ENCODE peak calls at places on chromosomes 2 and 18, in seven cellular contexts. Y is substantia nigra, F is PC-3, N is Karpas-422, O is A549, V is dorsolateral prefrontal cortex, W is neural progenitor cell. M is an unnamed sample.

GRCh38 chr2:204108301-204108700 is 171.7 kb downstream of the ICOS start:
- DNase-seq in V (no peak), N (peak), W (peak), O (peak), Y (peak), F (peak), M (no peak)

GRCh38 chr2:77521931-77522470 is at the start of gene LRRTM4:
- DNase-seq in V (peak), O (peak), Y (peak), F (no peak), W (peak), N (peak), M (peak)

GRCh38 chr2:146374505-146374904 is 1470.3 kb upstream of the ACVR2A start:
- DNase-seq in F (peak), O (no peak), Y (no peak), W (no peak), V (no peak), N (no peak), M (no peak)

GRCh38 chr2:46471-47345 is at the start of gene FAM110C:
- DNase-seq in F (peak), Y (peak), W (peak), V (no peak), O (no peak), N (no peak), M (no peak)

GRCh38 chr2:2640818-2641217 is 309.7 kb upstream of the MYT1L start:
- DNase-seq in F (no peak), V (no peak), O (no peak), W (no peak), N (no peak), Y (no peak), M (no peak)

GRCh38 chr2:110748489-110748867 is 16.1 kb downstream of the ACOXL start:
- DNase-seq in W (peak), Y (no peak), V (no peak), O (no peak), N (no peak), F (peak), M (no peak)

GRCh38 chr2:238974510-238975166 is 126.8 kb downstream of the TWIST2 start:
- DNase-seq in F (peak), V (no peak), W (peak), O (peak), N (no peak), Y (peak), M (no peak)

GRCh38 chr18:75213610-75214009 is 3.0 kb downstream of the TSHZ1 start:
- DNase-seq in O (no peak), W (no peak), F (peak), V (no peak), N (no peak), Y (no peak), M (no peak)

GRCh38 chr2:5950736-5951135 is 258.6 kb downstream of the SOX11 start:
- DNase-seq in Y (no peak), N (no peak), O (no peak), V (no peak), W (no peak), F (no peak), M (no peak)

GRCh38 chr18:48363167-48363566 is 46.0 kb downstream of the ZBTB7C start:
- DNase-seq in N (no peak), O (no peak), W (no peak), Y (no peak), V (no peak), F (no peak), M (no peak)

DNA sequence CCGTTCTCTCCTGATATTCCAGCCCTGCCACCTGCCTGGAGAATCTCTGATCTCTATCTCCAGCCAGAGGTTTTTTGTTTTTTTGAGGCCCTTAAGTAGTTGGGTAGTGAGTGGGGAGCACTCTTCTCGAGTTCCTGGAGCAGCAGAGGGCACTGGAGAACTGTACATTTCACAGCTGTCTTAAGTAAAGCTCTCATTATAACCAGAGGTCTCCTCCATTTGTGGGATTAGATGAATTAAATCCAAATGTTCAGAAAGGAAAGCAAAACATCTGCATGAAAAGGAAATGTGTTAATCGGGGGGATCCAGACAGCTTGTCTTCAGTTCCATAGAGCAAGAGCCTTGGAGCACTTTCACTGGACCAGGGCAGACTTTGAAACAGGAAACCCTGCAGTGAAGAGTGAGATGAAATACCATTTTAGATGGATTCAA is 32.8 kb downstream of the AOX1 start:
- DNase-seq in Y (peak), F (peak), V (no peak), O (peak), W (peak), N (no peak), M (no peak)
- H3K27ac ChIP-seq in Y (no peak), F (no peak), V (no peak), O (peak), W (no peak), N (no peak), M (peak)

GRCh38 chr2:10339647-10340592 is 37.2 kb downstream of the HPCAL1 start:
- DNase-seq in O (no peak), Y (no peak), V (no peak), F (peak), N (no peak), W (no peak), M (no peak)

GRCh38 chr2:10342245-10342951 is 39.7 kb downstream of the HPCAL1 start:
- DNase-seq in N (no peak), W (no peak), Y (no peak), V (no peak), F (no peak), O (no peak), M (no peak)

GRCh38 chr2:10340593-10340975 is 37.9 kb downstream of the HPCAL1 start:
- DNase-seq in Y (no peak), V (no peak), O (no peak), F (no peak), N (no peak), W (no peak), M (no peak)

GRCh38 chr2:10343191-10343590 is 40.5 kb downstream of the HPCAL1 start:
- DNase-seq in W (no peak), Y (no peak), F (no peak), O (no peak), V (no peak), N (no peak), M (no peak)

DNA sequence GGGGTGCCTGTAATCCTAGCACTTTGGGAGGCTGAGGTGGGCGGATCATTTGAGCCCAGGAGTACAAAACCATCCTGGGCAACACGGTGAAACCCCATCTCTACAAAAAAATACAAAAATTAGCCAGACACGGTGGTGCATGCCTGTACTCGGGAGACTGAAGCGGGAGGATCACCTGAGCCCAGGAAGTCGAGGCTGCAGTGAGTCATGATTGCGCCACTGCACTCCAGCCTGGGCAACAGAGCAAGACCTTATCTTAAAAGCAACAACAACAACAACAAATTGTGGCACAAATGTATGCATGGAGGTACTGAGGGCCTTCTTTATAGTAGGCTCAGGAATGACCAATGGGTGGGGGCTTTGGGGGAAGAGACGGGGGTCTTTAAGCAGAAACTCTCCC is 38.5 kb downstream of the HPCAL1 start:
- DNase-seq in N (no peak), Y (no peak), W (no peak), V (no peak), O (no peak), F (no peak), M (no peak)
- H3K27ac ChIP-seq in N (no peak), Y (no peak), W (no peak), V (no peak), O (peak), F (no peak), M (no peak)

DNA sequence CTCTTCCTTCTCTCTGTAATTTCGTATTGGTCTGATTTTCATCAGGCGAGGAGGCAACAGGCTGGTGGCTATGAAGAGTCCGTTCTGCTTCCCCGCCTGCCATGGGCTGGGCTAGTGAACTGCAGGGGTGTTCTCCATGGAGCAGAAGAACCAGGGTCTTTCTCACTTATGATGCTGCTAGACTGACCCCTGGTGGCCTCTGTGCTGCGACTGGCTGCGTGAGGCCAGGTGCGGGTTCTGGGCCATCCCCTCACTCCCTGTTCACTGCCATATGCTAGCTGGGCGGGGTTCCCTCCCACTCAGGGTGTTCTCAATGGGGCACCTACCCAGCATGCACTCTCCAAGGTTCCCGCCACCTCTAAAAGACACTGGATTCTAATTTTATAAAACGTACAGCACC is 35.0 kb downstream of the ZAP70 start:
- DNase-seq in Y (peak), F (peak), N (peak), O (peak), V (no peak), W (peak), M (no peak)
- H3K27ac ChIP-seq in Y (no peak), F (no peak), N (no peak), O (no peak), V (no peak), W (no peak), M (no peak)

GRCh38 chr2:161576421-161576820 is 47.8 kb upstream of the SLC4A10 start:
- DNase-seq in Y (no peak), W (peak), O (peak), N (peak), V (no peak), F (peak), M (no peak)

GRCh38 chr2:161569401-161569800 is 54.8 kb upstream of the SLC4A10 start:
- DNase-seq in O (no peak), N (no peak), F (no peak), V (no peak), Y (no peak), W (no peak), M (no peak)

GRCh38 chr2:161570424-161571050 is 53.7 kb upstream of the SLC4A10 start:
- DNase-seq in O (peak), N (peak), V (no peak), F (peak), W (peak), Y (no peak), M (no peak)

DNA sequence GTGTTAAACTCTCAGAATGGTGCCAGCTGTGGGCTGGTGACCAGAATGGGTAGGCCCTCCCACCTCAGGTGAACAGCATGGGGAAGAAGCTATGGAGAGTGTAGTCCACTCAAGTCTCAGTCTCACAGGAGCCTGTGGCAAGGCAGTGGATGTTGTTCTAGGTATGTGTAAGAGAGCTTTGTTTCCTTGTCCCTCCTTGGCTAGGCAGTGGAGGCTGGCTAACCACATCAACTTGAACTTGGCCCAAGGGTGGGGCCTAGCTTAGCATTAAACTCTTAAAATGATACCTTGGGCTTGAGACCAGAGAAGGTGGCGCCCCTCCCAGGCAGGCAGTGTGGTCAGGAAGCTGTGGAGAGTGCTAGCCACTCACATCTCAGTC is 53.2 kb upstream of the SLC4A10 start:
- DNase-seq in F (no peak), W (no peak), V (no peak), O (no peak), N (no peak), Y (no peak), M (no peak)
- H3K27ac ChIP-seq in F (no peak), W (no peak), V (no peak), O (no peak), N (no peak), Y (no peak), M (no peak)

DNA sequence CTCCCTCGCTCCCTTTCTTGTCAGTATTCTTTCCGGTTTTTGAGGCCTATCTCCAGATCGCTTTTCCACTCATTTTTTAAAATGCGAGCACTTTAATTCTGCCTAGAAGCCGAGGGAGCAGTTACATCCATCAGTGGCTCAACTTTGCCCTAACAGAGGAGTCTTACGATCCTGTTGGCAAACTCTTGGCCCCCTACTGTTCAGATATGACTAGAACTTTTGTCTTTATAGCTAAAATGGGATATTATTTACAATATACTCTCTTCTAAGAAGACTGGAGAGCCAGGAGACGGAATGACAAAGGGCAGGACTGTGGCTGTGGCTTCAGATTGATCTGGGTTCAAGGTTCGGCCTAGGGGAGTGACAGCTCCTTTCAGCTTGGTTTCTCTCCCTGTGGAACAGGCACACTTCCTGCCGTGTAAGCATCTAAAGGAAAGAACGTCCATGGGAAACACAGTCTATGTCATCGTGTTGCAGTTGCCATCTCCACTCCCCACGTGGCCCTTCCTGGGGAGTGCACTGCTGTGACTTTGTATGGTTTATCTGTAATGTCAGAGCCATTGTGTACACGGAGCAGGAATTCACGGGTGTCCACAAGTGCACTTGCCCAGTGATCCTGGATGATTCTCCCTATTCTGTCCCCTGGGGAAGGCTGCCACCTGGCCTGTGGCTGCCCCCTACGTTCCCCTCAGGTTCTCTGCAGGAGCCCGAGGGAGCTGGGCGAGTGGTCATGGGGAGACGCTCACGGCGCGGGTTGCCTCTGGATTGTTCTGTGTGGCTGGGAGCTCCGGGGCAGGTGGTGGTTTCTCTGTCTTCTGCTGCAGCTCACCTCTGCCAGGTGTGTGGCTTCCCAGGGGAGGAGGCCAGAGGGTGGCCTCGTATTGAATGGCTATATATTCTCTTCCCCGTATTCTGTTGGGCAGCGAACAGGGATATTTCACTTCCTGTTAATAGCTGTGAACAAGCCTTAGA is 222.0 kb downstream of the LDLRAD4 start:
- DNase-seq in V (no peak), O (no peak), N (peak), F (no peak), Y (no peak), W (no peak), M (no peak)
- H3K27ac ChIP-seq in V (no peak), O (no peak), N (no peak), F (no peak), Y (no peak), W (no peak), M (no peak)

GRCh38 chr2:43421194-43421593 is 174.6 kb downstream of the THADA start:
- DNase-seq in Y (no peak), F (peak), O (no peak), V (no peak), W (no peak), N (no peak), M (no peak)
- H3K27ac ChIP-seq in Y (no peak), F (no peak), O (no peak), V (no peak), W (no peak), N (no peak), M (no peak)

GRCh38 chr2:101762451-101763171 is 65.1 kb downstream of the MAP4K4 start:
- DNase-seq in F (no peak), V (no peak), O (no peak), N (no peak), W (no peak), Y (peak), M (no peak)
- H3K27ac ChIP-seq in F (no peak), V (peak), O (peak), N (no peak), W (peak), Y (peak), M (peak)

GRCh38 chr18:7609617-7610016 is 42.5 kb downstream of the PTPRM start:
- DNase-seq in N (no peak), V (no peak), Y (no peak), O (no peak), W (no peak), F (no peak), M (no peak)
- H3K27ac ChIP-seq in N (no peak), V (no peak), Y (no peak), O (no peak), W (no peak), F (no peak), M (no peak)

M was measured in caudate nucleus.